ENCODE peak calls at places on chromosomes 12 and 14, in four cellular contexts. D is IMR-90, V is heart left ventricle, S is HepG2. K is an unnamed sample. For H3K36me3, the result is how much of the 10 kb centered on the place peaks cover.

GRCh38 chr12:90069711-90070110 is 361.1 kb upstream of the ATP2B1 start:
- DNase-seq in D (no peak), S (no peak), V (no peak), K (no peak)

GRCh38 chr12:42756841-42757661 is 167.5 kb upstream of the PRICKLE1 start:
- DNase-seq in D (peak), V (no peak), S (no peak), K (no peak)

GRCh38 chr14:53376064-53376463 is 222.9 kb upstream of the DDHD1 start:
- DNase-seq in S (no peak), V (no peak), D (no peak), K (no peak)

GRCh38 chr14:77035267-77035666 is 6.8 kb upstream of the IRF2BPL start:
- DNase-seq in D (no peak), S (no peak), V (no peak), K (no peak)

GRCh38 chr12:102568151-102568815 is 87.9 kb upstream of the IGF1 start:
- DNase-seq in S (no peak), D (no peak), V (no peak), K (no peak)

GRCh38 chr14:59507063-59507751 is 22.9 kb downstream of the JKAMP start:
- DNase-seq in V (no peak), D (peak), S (peak), K (peak)

GRCh38 chr14:103296007-103296406 is 38.0 kb upstream of the EIF5 start:
- DNase-seq in V (no peak), S (peak), D (peak), K (no peak)

GRCh38 chr12:75561921-75562320 is 50.5 kb upstream of the KRR1 start:
- DNase-seq in D (no peak), S (no peak), V (no peak), K (no peak)

GRCh38 chr12:116604151-116604550 is 45.0 kb downstream of the MAP1LC3B2 start:
- DNase-seq in S (no peak), D (no peak), V (no peak), K (peak)

GRCh38 chr14:32576088-32576795 is 247.1 kb downstream of the AKAP6 start:
- DNase-seq in S (peak), V (no peak), D (peak), K (no peak)

GRCh38 chr12:132610051-132610759 is at the start of gene LRCOL1:
- DNase-seq in D (peak), V (peak), S (no peak), K (no peak)

GRCh38 chr12:46430340-46430948 is 57.9 kb upstream of the SLC38A2 start:
- DNase-seq in D (peak), V (no peak), S (peak), K (no peak)

GRCh38 chr12:108495054-108495453 is 20.0 kb upstream of the FICD start:
- DNase-seq in S (peak), V (no peak), D (peak), K (no peak)

GRCh38 chr14:59195898-59196297 is 7.4 kb downstream of the DAAM1 start:
- DNase-seq in D (no peak), S (no peak), V (no peak), K (no peak)

GRCh38 chr12:42960087-42960527 is 370.6 kb upstream of the PRICKLE1 start:
- DNase-seq in D (peak), S (no peak), V (no peak), K (no peak)

GRCh38 chr14:39212034-39212433 is 21.7 kb upstream of the MIA2 start:
- DNase-seq in S (no peak), D (no peak), V (no peak), K (no peak)

GRCh38 chr12:20175704-20176388 is 192.5 kb upstream of the PDE3A start:
- DNase-seq in V (no peak), S (peak), D (no peak), K (no peak)

GRCh38 chr12:81022531-81022930 is 55.3 kb upstream of the ACSS3 start:
- DNase-seq in V (no peak), D (no peak), S (no peak), K (no peak)

GRCh38 chr12:54549774-54550451 is 512 bp downstream of the PDE1B start:
- DNase-seq in V (no peak), S (no peak), D (no peak), K (no peak)

GRCh38 chr12:93197067-93197593 is 180.6 kb upstream of the NUDT4 start:
- DNase-seq in S (no peak), V (no peak), D (peak), K (no peak)

GRCh38 chr12:15796493-15797141 is 7.4 kb upstream of the EPS8 start:
- DNase-seq in S (peak), D (peak), V (no peak), K (no peak)

DNA sequence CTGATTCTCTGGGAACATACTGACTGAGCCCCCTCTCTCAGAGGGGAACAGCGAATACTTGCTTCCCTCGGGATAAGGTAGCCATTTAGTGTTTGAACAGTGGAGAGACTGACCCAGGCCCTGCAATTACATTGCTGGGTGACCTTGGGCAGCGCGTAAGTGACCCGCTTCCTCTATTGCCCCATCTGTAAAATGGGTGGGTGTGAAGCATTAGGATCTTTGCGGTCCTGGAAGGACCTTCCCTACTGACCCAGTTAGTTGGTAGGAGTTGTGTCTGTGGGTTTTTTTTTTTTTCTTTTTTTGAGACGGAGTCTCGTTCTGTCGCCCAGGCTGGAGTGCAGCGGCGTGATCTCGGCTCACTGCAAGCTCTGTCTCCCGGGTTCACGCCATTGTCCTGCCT is 1.2 kb upstream of the KMT5A start:
- DNase-seq in V (peak), S (no peak), D (no peak), K (no peak)
- H3K4me3 ChIP-seq in V (no peak), S (peak), D (no peak), K (no peak)

GRCh38 chr14:71319646-71320045 is 412.4 kb downstream of the PCNX1 start:
- DNase-seq in D (peak), S (no peak), V (no peak), K (no peak)

GRCh38 chr14:71321556-71322315 is 414.5 kb downstream of the PCNX1 start:
- DNase-seq in D (peak), S (peak), V (no peak), K (no peak)

GRCh38 chr14:71322660-71323250 is 415.5 kb downstream of the PCNX1 start:
- DNase-seq in V (no peak), S (no peak), D (peak), K (peak)

GRCh38 chr14:71320107-71320733 is 413.0 kb downstream of the PCNX1 start:
- DNase-seq in V (peak), S (peak), D (peak), K (peak)

DNA sequence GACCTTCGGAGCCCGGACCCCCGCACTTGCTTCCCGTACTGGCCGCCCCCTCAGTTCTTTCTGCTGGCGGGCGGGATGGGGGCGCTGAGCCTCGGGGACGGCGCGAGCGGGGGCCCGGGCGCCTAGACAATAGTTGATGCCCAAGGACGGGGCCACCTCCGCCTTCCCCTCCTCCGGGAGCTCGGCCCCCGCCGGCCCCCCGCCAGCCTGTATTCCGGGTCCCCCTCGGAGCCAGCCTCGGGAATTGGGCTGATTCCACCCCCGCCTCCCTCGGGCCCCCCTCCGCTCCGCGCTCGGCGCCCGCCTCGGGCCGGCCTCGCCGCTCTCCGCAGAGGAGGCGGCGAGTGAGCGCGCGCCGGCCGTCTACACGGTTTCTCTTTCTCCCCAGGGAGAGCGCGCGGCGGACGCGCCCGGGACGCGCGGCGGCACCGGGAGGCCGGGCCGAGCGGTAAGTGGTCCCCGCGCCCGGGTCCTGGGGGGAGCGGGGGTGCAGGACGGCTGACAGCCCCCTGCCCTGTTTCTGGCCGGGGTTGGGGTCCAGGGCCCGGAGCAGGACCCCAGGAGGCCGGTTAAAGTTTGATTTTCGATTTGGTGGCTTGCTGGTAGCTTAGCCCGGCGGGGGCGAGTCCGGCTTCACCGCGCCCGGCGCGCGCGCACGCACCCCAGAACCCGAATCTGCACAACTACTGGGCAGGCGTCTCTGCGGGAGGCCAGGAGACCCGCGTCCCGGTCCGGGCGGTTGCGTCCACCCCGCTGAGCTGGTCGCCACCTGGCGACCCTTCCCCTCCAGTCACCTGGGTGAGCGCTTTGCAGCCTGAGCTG is 413.7 kb downstream of the PCNX1 start:
- DNase-seq in S (no peak), D (peak), V (peak), K (peak)
- TF ChIP-seq POLR2A in S (peak), D (peak), V (no peak), K (peak)

DNA sequence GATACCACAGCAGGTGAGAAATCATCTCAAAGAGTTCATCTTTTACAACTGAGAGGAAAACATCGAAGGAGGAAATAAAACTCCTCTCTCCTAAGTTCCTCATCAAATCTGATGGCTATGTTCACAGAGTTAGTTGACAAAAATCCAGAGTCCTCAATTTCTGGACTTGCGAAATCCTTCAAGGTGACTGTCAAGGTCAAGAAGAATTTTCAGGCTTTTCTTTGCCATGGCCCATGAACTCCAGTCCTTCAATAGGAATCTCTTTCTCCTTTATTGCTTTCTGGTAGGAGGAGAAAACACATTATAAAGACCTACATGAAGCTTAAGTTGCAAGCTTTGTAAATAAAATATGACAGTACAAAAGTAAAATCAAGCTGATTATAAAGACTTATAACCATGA is 1.5 kb downstream of the TRIAP1 start:
- DNase-seq in S (no peak), V (no peak), D (no peak), K (no peak)
- H3K36me3 ChIP-seq in S (under half), V (under half), D (under half), K (half or more)

GRCh38 chr14:73943083-73943482 is 6.8 kb downstream of the FAM161B start:
- DNase-seq in S (peak), D (peak), V (no peak), K (peak)
- H3K4me3 ChIP-seq in S (no peak), D (no peak), V (no peak), K (no peak)

DNA sequence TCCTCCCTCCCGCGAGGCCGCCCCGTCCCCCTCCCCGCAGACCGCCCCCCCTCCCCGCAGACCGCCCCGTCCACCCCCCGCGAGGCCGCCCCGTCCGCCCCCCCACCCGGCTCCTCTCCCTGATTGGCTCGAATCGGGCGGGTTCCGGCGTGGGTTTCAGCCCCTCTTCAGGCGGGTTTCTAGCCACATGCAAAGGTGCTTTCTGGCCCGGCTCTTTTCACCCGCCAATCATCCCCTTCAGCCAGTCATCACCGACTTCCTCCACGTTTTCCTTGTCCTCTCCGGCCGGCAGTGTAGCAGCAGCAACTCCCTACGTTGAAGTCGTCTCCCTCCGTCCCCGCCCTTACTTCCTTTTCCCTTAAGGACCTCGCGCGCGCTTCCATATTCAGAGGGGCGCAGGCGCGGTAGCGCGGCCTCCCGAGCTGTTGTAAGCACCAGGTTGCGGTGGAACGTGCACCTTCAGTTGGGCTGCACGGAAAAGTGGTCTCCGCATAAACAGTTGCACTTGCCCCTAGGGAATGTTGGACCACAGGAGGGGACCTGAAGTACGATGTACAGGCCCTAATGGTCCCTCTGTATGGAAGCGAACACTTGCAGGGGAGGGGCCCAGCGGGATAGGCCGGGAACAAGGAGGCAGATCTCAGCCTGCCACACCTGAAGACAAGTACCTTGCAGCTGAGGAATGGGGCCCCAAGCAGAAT is 44.6 kb upstream of the ESR2 start:
- DNase-seq in V (peak), D (peak), S (peak), K (peak)
- TF ChIP-seq POLR2A in V (no peak), D (no peak), S (peak), K (peak)

DNA sequence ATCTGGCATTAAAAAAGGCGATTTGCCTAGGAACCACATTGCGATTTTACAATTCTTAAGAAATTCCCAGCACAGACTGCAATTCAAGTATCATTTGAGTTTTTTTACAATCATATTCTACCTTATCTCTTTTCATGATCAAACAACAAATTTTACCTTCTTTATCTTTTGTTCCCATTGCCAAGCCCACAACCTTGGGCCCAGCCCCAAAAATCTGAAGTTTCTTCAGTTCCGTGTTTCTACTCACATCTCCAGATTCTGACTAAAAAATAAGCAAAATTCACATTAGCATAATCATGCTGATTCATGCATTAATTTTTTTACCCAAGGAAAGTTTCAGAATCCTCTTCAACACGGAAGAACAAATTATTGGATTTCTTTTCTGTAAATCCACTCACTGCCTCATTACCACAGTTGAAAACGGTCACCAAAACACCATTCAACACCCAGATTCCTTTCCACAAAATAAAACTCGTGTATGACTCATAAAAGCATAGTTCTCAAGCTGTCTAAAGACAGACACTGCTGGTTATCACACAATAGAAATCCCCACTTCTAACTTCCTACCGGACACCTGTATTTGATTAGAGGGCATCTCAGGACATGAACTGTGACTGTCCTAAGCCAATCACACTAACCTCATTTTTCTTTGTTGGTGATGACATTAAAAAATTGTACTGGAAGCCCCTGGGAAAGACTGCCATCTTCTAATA is 32.7 kb downstream of the KDM5A start:
- DNase-seq in D (peak), S (no peak), V (no peak), K (no peak)
- H3K36me3 ChIP-seq in D (under half), S (under half), V (half or more), K (under half)